ENCODE peak calls at places on chromosomes 2 and 18, in eight cellular contexts. G, C, L, P, M, N, Z and E are unnamed samples.
A peak's percentile ranks its signal among the peaks of the same experiment; 100 is the strongest.

GRCh38 chr2:219506802-219507554 is 7.3 kb upstream of the ASIC4 start:
- DNase-seq in C (no peak), Z (no peak), N (no peak), G (no peak), L (no peak), M (no peak), P (no peak), E (no peak)

GRCh38 chr2:157107460-157107859 is 150.0 kb upstream of the GALNT5 start:
- DNase-seq in Z (no peak), P (no peak), G (no peak), C (no peak), N (no peak), L (no peak), M (no peak), E (no peak)

GRCh38 chr2:134669731-134670669 is 48.8 kb downstream of the TMEM163 start:
- DNase-seq in N (no peak), G (no peak), C (peak; percentile 82), L (no peak), M (no peak), P (no peak), Z (no peak), E (peak; percentile 92)

GRCh38 chr2:238908960-238909951 is 61.4 kb downstream of the TWIST2 start:
- DNase-seq in G (peak; percentile 75), Z (peak; percentile 78), C (no peak), M (no peak), L (no peak), N (no peak), P (no peak), E (no peak)

GRCh38 chr2:204177977-204178522 is 241.5 kb downstream of the ICOS start:
- DNase-seq in N (no peak), P (peak; percentile 56), G (peak; percentile 9), C (peak; percentile 70), M (peak; percentile 45), L (peak; percentile 27), Z (peak; percentile 30), E (peak; percentile 40)

GRCh38 chr2:101349893-101350662 is 37.2 kb downstream of the CREG2 start:
- DNase-seq in L (no peak), Z (peak; percentile 77), M (peak; percentile 55), P (no peak), C (no peak), N (no peak), G (peak; percentile 68), E (no peak)

GRCh38 chr18:34624551-34624950 is 85.5 kb upstream of the DTNA start:
- DNase-seq in N (no peak), C (no peak), P (no peak), Z (peak; percentile 31), M (no peak), L (no peak), G (no peak), E (no peak)

GRCh38 chr2:203949228-203949627 is 12.7 kb downstream of the ICOS start:
- DNase-seq in C (no peak), G (peak; percentile 8), M (no peak), Z (peak; percentile 40), N (no peak), L (no peak), P (no peak), E (no peak)

GRCh38 chr18:29250843-29251242 is 1073.9 kb upstream of the CDH2 start:
- DNase-seq in L (no peak), N (no peak), G (no peak), C (no peak), P (no peak), M (no peak), Z (no peak), E (no peak)

GRCh38 chr2:17800219-17800618 is 16.0 kb upstream of the MSGN1 start:
- DNase-seq in M (no peak), P (no peak), Z (peak; percentile 22), N (no peak), G (peak; percentile 48), C (no peak), L (no peak), E (no peak)

GRCh38 chr2:120844098-120844738 is 108.5 kb downstream of the GLI2 start:
- DNase-seq in M (no peak), Z (peak; percentile 28), C (no peak), P (no peak), G (peak; percentile 18), L (no peak), N (no peak), E (no peak)

GRCh38 chr2:68643011-68643873 is at the start of gene PROKR1:
- DNase-seq in N (no peak), L (peak; percentile 16), G (no peak), C (peak; percentile 63), Z (peak; percentile 55), M (no peak), P (peak; percentile 57), E (no peak)

GRCh38 chr18:5173646-5174045 is 23.4 kb downstream of the AKAIN1 start:
- DNase-seq in G (no peak), L (no peak), M (no peak), C (no peak), N (no peak), P (no peak), Z (no peak), E (no peak)

GRCh38 chr2:119553687-119554344 is 9.6 kb downstream of the CFAP221 start:
- DNase-seq in Z (no peak), P (peak; percentile 35), C (peak; percentile 44), N (no peak), M (no peak), L (no peak), G (no peak), E (no peak)

GRCh38 chr2:121722479-121722878 is 14.2 kb downstream of the NIFK start:
- DNase-seq in Z (peak; percentile 90), P (no peak), L (no peak), M (no peak), C (no peak), G (peak; percentile 67), N (peak; percentile 71), E (no peak)

GRCh38 chr2:202072226-202072625 is 829 bp upstream of the KIAA2012 start:
- DNase-seq in Z (no peak), P (no peak), L (no peak), C (no peak), G (peak; percentile 9), M (no peak), N (no peak), E (no peak)

GRCh38 chr2:64137567-64137966 is 6.7 kb downstream of the PELI1 start:
- DNase-seq in G (peak; percentile 32), M (no peak), N (no peak), C (no peak), Z (no peak), P (no peak), L (no peak), E (no peak)

GRCh38 chr2:127358044-127358443 is 29.7 kb downstream of the MAP3K2 start:
- DNase-seq in N (no peak), P (no peak), Z (no peak), C (no peak), L (no peak), M (no peak), G (peak; percentile 20), E (no peak)

GRCh38 chr2:82825410-82826090 is 1633.5 kb downstream of the SUCLG1 start:
- DNase-seq in P (no peak), Z (no peak), L (no peak), M (no peak), G (no peak), N (no peak), C (no peak), E (no peak)
- H3K9me3 ChIP-seq in P (no peaks in the 10 kb centered on the region), Z (no peaks in the 10 kb centered on the region), L (no peaks in the 10 kb centered on the region), M (no peaks in the 10 kb centered on the region), G (no peaks in the 10 kb centered on the region), N (no peaks in the 10 kb centered on the region), C (no peaks in the 10 kb centered on the region), E (no peaks in the 10 kb centered on the region)

GRCh38 chr2:196987654-196988364 is 61.3 kb upstream of the PGAP1 start:
- DNase-seq in P (no peak), G (peak; percentile 98), L (no peak), M (peak; percentile 26), Z (peak; percentile 99), N (peak; percentile 78), C (peak; percentile 21), E (no peak)
- H3K27ac ChIP-seq in P (no peak overlapping the region), G (peak overlapping the region; percentile 68), L (no peak overlapping the region), M (peak overlapping the region; percentile 3), Z (peak overlapping the region; percentile 98), N (peak overlapping the region; percentile 77), C (peak overlapping the region; percentile 75), E (no peak overlapping the region)

GRCh38 chr18:43648002-43648401 is 370.7 kb upstream of the SYT4 start:
- DNase-seq in P (no peak), Z (peak; percentile 4), C (no peak), M (no peak), G (peak; percentile 39), L (no peak), N (no peak), E (no peak)
- H3K9me3 ChIP-seq in P (no peaks in the 10 kb centered on the region), Z (no peaks in the 10 kb centered on the region), C (no peaks in the 10 kb centered on the region), M (no peaks in the 10 kb centered on the region), G (no peaks in the 10 kb centered on the region), L (no peaks in the 10 kb centered on the region), N (no peaks in the 10 kb centered on the region), E (no peaks in the 10 kb centered on the region)

GRCh38 chr2:33038230-33038629 is 91.5 kb downstream of the LTBP1 start:
- DNase-seq in L (no peak), N (no peak), Z (no peak), C (no peak), M (no peak), P (no peak), G (no peak), E (no peak)
- H3K27ac ChIP-seq in L (no peak overlapping the region), N (no peak overlapping the region), Z (no peak overlapping the region), C (no peak overlapping the region), M (no peak overlapping the region), P (no peak overlapping the region), G (no peak overlapping the region), E (no peak overlapping the region)